ENCODE peak calls at places on chromosomes 2 and 18, in four cellular contexts. One of them, this sample, is unnamed.

GRCh38 chr2:58870704-58871103 is 629.6 kb upstream of the FANCL start:
- DNase-seq in endothelial cell of umbilical vein: no peak
- DNase-seq in K562: peak
- DNase-seq in GM12878: no peak
- DNase-seq in this sample: peak

GRCh38 chr2:63053235-63053888 is 2.7 kb downstream of the OTX1 start:
- DNase-seq in endothelial cell of umbilical vein: no peak
- DNase-seq in K562: no peak
- DNase-seq in GM12878: no peak
- DNase-seq in this sample: no peak

GRCh38 chr2:95056461-95057459 is 31.3 kb downstream of the MAL start:
- DNase-seq in endothelial cell of umbilical vein: no peak
- DNase-seq in K562: no peak
- DNase-seq in GM12878: no peak
- DNase-seq in this sample: peak

GRCh38 chr2:217367464-217367863 is 507.6 kb upstream of the TNP1 start:
- DNase-seq in endothelial cell of umbilical vein: no peak
- DNase-seq in K562: no peak
- DNase-seq in GM12878: no peak
- DNase-seq in this sample: peak

GRCh38 chr2:241870081-241870541 is 582 bp downstream of the RTP5 start:
- DNase-seq in endothelial cell of umbilical vein: no peak
- DNase-seq in K562: no peak
- DNase-seq in GM12878: no peak
- DNase-seq in this sample: no peak

GRCh38 chr2:231905026-231905425 is 21.2 kb downstream of the NPPC start:
- DNase-seq in endothelial cell of umbilical vein: no peak
- DNase-seq in K562: no peak
- DNase-seq in GM12878: no peak
- DNase-seq in this sample: no peak

GRCh38 chr2:23404426-23404825 is 19.4 kb downstream of the KLHL29 start:
- DNase-seq in endothelial cell of umbilical vein: peak
- DNase-seq in K562: no peak
- DNase-seq in GM12878: peak
- DNase-seq in this sample: peak

GRCh38 chr18:63320690-63321265 is 1.2 kb upstream of the BCL2 start:
- DNase-seq in endothelial cell of umbilical vein: peak
- DNase-seq in K562: peak
- DNase-seq in GM12878: no peak
- DNase-seq in this sample: peak

GRCh38 chr2:45131587-45131986 is 122.3 kb upstream of the SIX2 start:
- DNase-seq in endothelial cell of umbilical vein: no peak
- DNase-seq in K562: no peak
- DNase-seq in GM12878: no peak
- DNase-seq in this sample: no peak

GRCh38 chr2:109663721-109664120 is 49.6 kb downstream of the SOWAHC start:
- DNase-seq in endothelial cell of umbilical vein: no peak
- DNase-seq in K562: no peak
- DNase-seq in GM12878: no peak
- DNase-seq in this sample: peak

GRCh38 chr2:226916662-226917061 is 80.8 kb downstream of the RHBDD1 start:
- DNase-seq in endothelial cell of umbilical vein: no peak
- DNase-seq in K562: no peak
- DNase-seq in GM12878: no peak
- DNase-seq in this sample: no peak

GRCh38 chr2:75604479-75604878 is 42.1 kb upstream of the MRPL19 start:
- DNase-seq in endothelial cell of umbilical vein: no peak
- DNase-seq in K562: no peak
- DNase-seq in GM12878: no peak
- DNase-seq in this sample: peak

GRCh38 chr18:55268146-55268545 is 308.9 kb upstream of the CCDC68 start:
- DNase-seq in endothelial cell of umbilical vein: peak
- DNase-seq in K562: no peak
- DNase-seq in GM12878: peak
- DNase-seq in this sample: no peak

GRCh38 chr2:20452551-20452950 is 5.7 kb downstream of the RHOB start:
- DNase-seq in endothelial cell of umbilical vein: no peak
- DNase-seq in K562: no peak
- DNase-seq in GM12878: no peak
- DNase-seq in this sample: peak

GRCh38 chr18:50986360-50987087 is 18.7 kb downstream of the ELAC1 start:
- DNase-seq in endothelial cell of umbilical vein: no peak
- DNase-seq in K562: no peak
- DNase-seq in GM12878: no peak
- DNase-seq in this sample: peak

GRCh38 chr2:105917216-105917615 is 172.5 kb downstream of the NCK2 start:
- DNase-seq in endothelial cell of umbilical vein: no peak
- DNase-seq in K562: no peak
- DNase-seq in GM12878: no peak
- DNase-seq in this sample: no peak

GRCh38 chr18:22675006-22675405 is 257.3 kb upstream of the CTAGE1 start:
- DNase-seq in endothelial cell of umbilical vein: no peak
- DNase-seq in K562: no peak
- DNase-seq in GM12878: no peak
- DNase-seq in this sample: no peak
- H3K4me2 ChIP-seq in endothelial cell of umbilical vein: peak
- H3K4me2 ChIP-seq in K562: no peak
- H3K4me2 ChIP-seq in GM12878: no peak
- H3K4me2 ChIP-seq in this sample: no peak

GRCh38 chr2:110794951-110795350 is 62.6 kb downstream of the ACOXL start:
- DNase-seq in endothelial cell of umbilical vein: no peak
- DNase-seq in K562: no peak
- DNase-seq in GM12878: no peak
- DNase-seq in this sample: no peak
- TF ChIP-seq FOS in endothelial cell of umbilical vein: no peak
- TF ChIP-seq FOS in K562: no peak
- TF ChIP-seq FOS in GM12878: no peak
- TF ChIP-seq FOS in this sample: no peak

DNA sequence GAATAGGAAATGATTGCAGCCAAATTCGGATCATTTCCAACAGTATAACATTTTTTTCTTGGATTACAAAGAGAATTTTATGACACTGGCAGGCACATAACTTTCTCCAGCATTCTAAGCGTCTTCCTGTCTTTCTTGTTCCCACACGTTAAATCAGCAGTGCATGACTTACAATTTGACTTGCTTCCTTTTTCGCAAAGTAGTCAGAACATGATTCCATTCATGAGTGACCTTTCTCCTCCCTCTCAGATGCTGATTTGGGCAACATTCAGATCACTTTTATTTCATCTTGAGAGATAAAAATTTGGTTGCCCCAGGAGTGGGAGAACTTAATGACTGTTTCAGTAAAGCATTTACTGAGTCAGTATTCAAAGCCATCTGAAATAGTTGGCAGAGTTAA is 858.7 kb upstream of the ACVR2A start:
- DNase-seq in endothelial cell of umbilical vein: peak
- DNase-seq in K562: no peak
- DNase-seq in GM12878: peak
- DNase-seq in this sample: no peak
- H3K4me2 ChIP-seq in endothelial cell of umbilical vein: peak
- H3K4me2 ChIP-seq in K562: no peak
- H3K4me2 ChIP-seq in GM12878: peak
- H3K4me2 ChIP-seq in this sample: no peak

GRCh38 chr18:76496200-76496890 is 1.3 kb upstream of the ZNF516 start:
- DNase-seq in endothelial cell of umbilical vein: no peak
- DNase-seq in K562: peak
- DNase-seq in GM12878: no peak
- DNase-seq in this sample: peak
- TF ChIP-seq FOS in endothelial cell of umbilical vein: no peak
- TF ChIP-seq FOS in K562: no peak
- TF ChIP-seq FOS in GM12878: no peak
- TF ChIP-seq FOS in this sample: no peak

This sample was measured in IMR-90.